ENCODE peak calls at places on chromosomes 11 and 22, in nine cellular contexts. J, C, R, D, E, K, S, I and Z are unnamed samples.

GRCh38 chr11:115208808-115209259 is 295.4 kb downstream of the CADM1 start:
- DNase-seq in J (no peak), I (no peak), D (no peak), K (no peak), E (no peak), R (no peak), C (no peak), S (no peak), Z (no peak)

GRCh38 chr22:23149743-23150238 is 4.5 kb downstream of the RAB36 start:
- DNase-seq in D (no peak), S (no peak), R (no peak), I (no peak), J (no peak), C (no peak), K (no peak), E (peak; percentile 55), Z (no peak)

GRCh38 chr11:46918087-46918751 is at the start of gene LRP4:
- DNase-seq in I (peak; percentile 77), R (no peak), J (peak; percentile 82), E (no peak), D (no peak), S (peak; percentile 72), K (no peak), C (no peak), Z (peak; percentile 60)

GRCh38 chr11:104830080-104830479 is 68.2 kb downstream of the CASP12 start:
- DNase-seq in C (no peak), D (no peak), J (no peak), K (no peak), I (peak; percentile 69), E (peak; percentile 75), R (no peak), S (no peak), Z (no peak)

GRCh38 chr11:13277719-13278619 is at the start of gene BMAL1:
- DNase-seq in S (peak; percentile 64), K (peak; percentile 79), J (no peak), I (peak; percentile 44), R (peak; percentile 87), C (peak; percentile 44), D (peak; percentile 26), E (peak; percentile 19), Z (no peak)

GRCh38 chr22:21000215-21000986 is 1.5 kb downstream of the THAP7 start:
- DNase-seq in J (no peak), R (no peak), C (no peak), E (no peak), K (no peak), I (no peak), S (no peak), D (no peak), Z (no peak)

GRCh38 chr11:8720868-8721739 is 38.5 kb downstream of the RPL27A start:
- DNase-seq in J (no peak), S (no peak), E (no peak), K (no peak), R (no peak), I (no peak), C (no peak), D (no peak), Z (no peak)

GRCh38 chr22:32396746-32397145 is 15.3 kb downstream of the RTCB start:
- DNase-seq in R (peak; percentile 73), E (no peak), K (no peak), D (no peak), J (no peak), C (no peak), I (peak; percentile 68), S (no peak), Z (no peak)

GRCh38 chr11:70671611-70672010 is 273.3 kb downstream of the CTTN start:
- DNase-seq in E (no peak), D (no peak), I (no peak), J (no peak), C (no peak), R (no peak), K (no peak), S (no peak), Z (no peak)

GRCh38 chr22:39223091-39223710 is 21.6 kb downstream of the PDGFB start:
- DNase-seq in E (no peak), C (no peak), S (no peak), K (peak; percentile 24), R (no peak), I (no peak), D (no peak), J (no peak), Z (no peak)

GRCh38 chr11:36508743-36509142 is 1.3 kb downstream of the TRAF6 start:
- DNase-seq in K (no peak), J (no peak), D (no peak), E (no peak), C (no peak), I (peak; percentile 28), R (no peak), S (no peak), Z (no peak)

GRCh38 chr11:46342237-46342636 is 5.0 kb upstream of the DGKZ start:
- DNase-seq in J (no peak), K (no peak), E (no peak), C (no peak), R (no peak), D (no peak), I (no peak), S (no peak), Z (no peak)

GRCh38 chr11:103108933-103109817 is at the start of gene DYNC2H1:
- DNase-seq in E (peak; percentile 92), I (peak; percentile 97), R (peak; percentile 96), J (peak; percentile 79), D (peak; percentile 82), C (peak; percentile 83), S (peak; percentile 87), K (peak; percentile 94), Z (peak; percentile 94)

GRCh38 chr22:47116426-47117341 is 354.2 kb downstream of the TBC1D22A start:
- DNase-seq in D (no peak), J (no peak), R (peak; percentile 56), I (no peak), C (no peak), E (no peak), K (peak; percentile 30), S (no peak), Z (no peak)

GRCh38 chr11:27485930-27486773 is 13.6 kb upstream of the LGR4 start:
- DNase-seq in K (no peak), C (peak; percentile 45), J (no peak), R (no peak), S (no peak), D (peak; percentile 67), I (peak; percentile 80), E (peak; percentile 53), Z (no peak)

GRCh38 chr22:50530857-50531545 is 1.2 kb upstream of the TYMP start:
- DNase-seq in D (no peak), I (peak; percentile 71), K (peak; percentile 95), S (peak; percentile 90), R (peak; percentile 98), J (no peak), E (peak; percentile 91), C (peak; percentile 88), Z (no peak)

GRCh38 chr11:122779047-122779629 is 59.2 kb upstream of the CRTAM start:
- DNase-seq in E (peak; percentile 94), I (no peak), D (peak; percentile 71), K (no peak), S (no peak), J (no peak), C (no peak), R (no peak), Z (no peak)

GRCh38 chr11:58286249-58286648 is 18.2 kb upstream of the OR10W1 start:
- DNase-seq in R (no peak), K (no peak), D (peak; percentile 6), E (peak; percentile 33), I (peak; percentile 37), C (no peak), S (no peak), J (peak; percentile 18), Z (peak; percentile 14)

GRCh38 chr22:44972363-44973083 is 37.3 kb downstream of the PHF21B start:
- DNase-seq in E (no peak), S (no peak), K (no peak), C (no peak), R (no peak), D (no peak), J (no peak), I (no peak), Z (no peak)

GRCh38 chr11:126366064-126366822 is 10.8 kb downstream of the ST3GAL4 start:
- DNase-seq in E (no peak), J (no peak), D (no peak), R (peak; percentile 74), I (no peak), K (peak; percentile 37), S (no peak), C (no peak), Z (no peak)

GRCh38 chr11:61967924-61968757 is 707 bp upstream of the FTH1 start:
- DNase-seq in D (peak; percentile 53), K (peak; percentile 80), E (peak; percentile 22), I (peak; percentile 64), C (peak; percentile 48), S (peak; percentile 51), J (peak; percentile 64), R (peak; percentile 87), Z (no peak)

GRCh38 chr11:134223066-134223465 is 701 bp downstream of the NCAPD3 start:
- DNase-seq in J (no peak), D (no peak), I (peak; percentile 10), K (no peak), C (no peak), S (no peak), E (no peak), R (no peak), Z (no peak)

GRCh38 chr11:76237914-76238313 is 31.6 kb upstream of the WNT11 start:
- DNase-seq in R (no peak), K (no peak), I (no peak), D (peak; percentile 48), E (peak; percentile 22), J (peak; percentile 30), S (no peak), C (no peak), Z (peak; percentile 32)

GRCh38 chr11:110777765-110778164 is 65.5 kb upstream of the ARHGAP20 start:
- DNase-seq in I (peak; percentile 74), S (no peak), K (peak; percentile 56), E (peak; percentile 55), D (no peak), C (no peak), J (no peak), R (no peak), Z (no peak)

GRCh38 chr22:37196539-37197450 is 8.7 kb upstream of the C1QTNF6 start:
- DNase-seq in D (no peak), S (peak; percentile 87), E (peak; percentile 79), J (peak; percentile 80), I (peak; percentile 91), R (peak; percentile 89), K (peak; percentile 89), C (no peak), Z (no peak)

GRCh38 chr11:31375866-31376265 is 6.2 kb downstream of the DNAJC24 start:
- DNase-seq in I (no peak), J (no peak), R (no peak), S (no peak), C (no peak), K (no peak), D (no peak), E (no peak), Z (no peak)

GRCh38 chr11:61495801-61496601 is 12.5 kb upstream of the LRRC10B start:
- DNase-seq in I (no peak), E (no peak), C (no peak), K (no peak), S (no peak), D (peak; percentile 76), R (no peak), J (no peak), Z (no peak)

GRCh38 chr22:31652129-31652528 is 9.9 kb downstream of the PISD start:
- DNase-seq in S (no peak), D (no peak), I (no peak), R (no peak), J (no peak), E (no peak), K (no peak), C (no peak), Z (no peak)

GRCh38 chr22:32473388-32473952 is 1.1 kb upstream of the FBXO7 start:
- DNase-seq in K (no peak), R (no peak), S (peak; percentile 19), C (peak; percentile 66), J (peak; percentile 52), I (peak; percentile 74), D (peak; percentile 88), E (peak; percentile 48), Z (peak; percentile 69)

GRCh38 chr11:75476716-75477613 is 44.0 kb upstream of the KLHL35 start:
- DNase-seq in E (no peak), D (no peak), J (no peak), S (no peak), I (no peak), K (no peak), R (no peak), C (no peak), Z (no peak)

GRCh38 chr11:72844356-72844755 is 30.1 kb downstream of the ATG16L2 start:
- DNase-seq in D (no peak), I (peak; percentile 28), E (peak; percentile 75), K (peak; percentile 26), R (no peak), J (no peak), S (peak; percentile 56), C (no peak), Z (no peak)